ENCODE peak calls at places on chromosome 3, in six cellular contexts. R, B, T, K, D and F are unnamed samples.

GRCh38 chr3:88058593-88059379 is at the start of the genes CGGBP1 and ZNF654:
- DNase-seq in R (peak), B (peak), T (peak), K (peak), D (peak), F (peak)

GRCh38 chr3:120450914-120451669 is at the start of gene FSTL1:
- DNase-seq in R (no peak), B (no peak), T (no peak), K (peak), D (no peak), F (peak)

GRCh38 chr3:30641612-30642251 is 35.3 kb downstream of the TGFBR2 start:
- DNase-seq in R (no peak), B (no peak), T (no peak), K (no peak), D (no peak), F (no peak)

GRCh38 chr3:196638922-196639516 is 475 bp upstream of the NRROS start:
- DNase-seq in R (peak), B (no peak), T (no peak), K (no peak), D (no peak), F (no peak)

GRCh38 chr3:184176377-184177330 is 2.0 kb downstream of the AP2M1 start:
- DNase-seq in R (peak), B (peak), T (peak), K (peak), D (no peak), F (peak)

GRCh38 chr3:185153861-185154629 is 1.2 kb upstream of the C3orf70 start:
- DNase-seq in R (no peak), B (no peak), T (peak), K (peak), D (no peak), F (no peak)

GRCh38 chr3:188421151-188421821 is 267.3 kb downstream of the LPP start:
- DNase-seq in R (no peak), B (peak), T (no peak), K (no peak), D (no peak), F (peak)

GRCh38 chr3:64342940-64343691 is 117.8 kb upstream of the PRICKLE2 start:
- DNase-seq in R (no peak), B (peak), T (peak), K (peak), D (no peak), F (peak)

GRCh38 chr3:155549087-155549486 is 195.8 kb downstream of the PLCH1 start:
- DNase-seq in R (no peak), B (no peak), T (no peak), K (no peak), D (no peak), F (no peak)

GRCh38 chr3:128489860-128490649 is 2.9 kb downstream of the GATA2 start:
- DNase-seq in R (no peak), B (no peak), T (peak), K (no peak), D (no peak), F (no peak)

GRCh38 chr3:13178107-13178506 is 104.9 kb upstream of the IQSEC1 start:
- DNase-seq in R (no peak), B (no peak), T (no peak), K (no peak), D (no peak), F (no peak)

GRCh38 chr3:52123106-52123708 is 31.0 kb downstream of the POC1A start:
- DNase-seq in R (peak), B (peak), T (peak), K (peak), D (no peak), F (peak)

GRCh38 chr3:170714151-170714550 is 128.3 kb upstream of the SLC7A14 start:
- DNase-seq in R (no peak), B (no peak), T (no peak), K (no peak), D (no peak), F (peak)

GRCh38 chr3:187913617-187914033 is 168.4 kb upstream of the BCL6 start:
- DNase-seq in R (no peak), B (peak), T (no peak), K (no peak), D (no peak), F (peak)

GRCh38 chr3:46191730-46192129 is 16.4 kb downstream of the CCR1 start:
- DNase-seq in R (peak), B (no peak), T (no peak), K (no peak), D (no peak), F (no peak)

GRCh38 chr3:43907508-43907858 is 216.7 kb downstream of the ABHD5 start:
- DNase-seq in R (no peak), B (no peak), T (no peak), K (no peak), D (peak), F (no peak)

GRCh38 chr3:25542571-25543039 is 114.5 kb downstream of the RARB start:
- DNase-seq in R (no peak), B (no peak), T (no peak), K (no peak), D (no peak), F (no peak)

GRCh38 chr3:134201201-134202130 is 49.2 kb downstream of the RYK start:
- DNase-seq in R (no peak), B (no peak), T (no peak), K (no peak), D (no peak), F (peak)

GRCh38 chr3:126034481-126035361 is 49.2 kb downstream of the SLC41A3 start:
- DNase-seq in R (no peak), B (no peak), T (no peak), K (peak), D (no peak), F (peak)
- TF ChIP-seq SMC3 in R (no peak), B (no peak), T (no peak), K (no peak), D (no peak), F (no peak)

GRCh38 chr3:68878322-68878721 is 54.0 kb downstream of the TAFA4 start:
- DNase-seq in R (peak), B (peak), T (peak), K (peak), D (no peak), F (peak)
- TF ChIP-seq CTCF in R (peak), B (peak), T (peak), K (peak), D (peak), F (peak)

GRCh38 chr3:113409676-113410075 is 31.6 kb downstream of the CFAP44 start:
- DNase-seq in R (no peak), B (no peak), T (no peak), K (no peak), D (no peak), F (no peak)

GRCh38 chr3:113404637-113405036 is 36.7 kb downstream of the CFAP44 start:
- DNase-seq in R (no peak), B (no peak), T (no peak), K (no peak), D (no peak), F (no peak)

GRCh38 chr3:113405180-113405579 is 36.1 kb downstream of the CFAP44 start:
- DNase-seq in R (no peak), B (no peak), T (no peak), K (no peak), D (peak), F (peak)
- TF ChIP-seq SMC3 in R (no peak), B (no peak), T (no peak), K (no peak), D (no peak), F (no peak)

GRCh38 chr3:157130881-157131251 is 29.1 kb downstream of the CCNL1 start:
- DNase-seq in R (peak), B (no peak), T (no peak), K (no peak), D (no peak), F (no peak)
- TF ChIP-seq CTCF in R (no peak), B (no peak), T (no peak), K (no peak), D (no peak), F (no peak)

DNA sequence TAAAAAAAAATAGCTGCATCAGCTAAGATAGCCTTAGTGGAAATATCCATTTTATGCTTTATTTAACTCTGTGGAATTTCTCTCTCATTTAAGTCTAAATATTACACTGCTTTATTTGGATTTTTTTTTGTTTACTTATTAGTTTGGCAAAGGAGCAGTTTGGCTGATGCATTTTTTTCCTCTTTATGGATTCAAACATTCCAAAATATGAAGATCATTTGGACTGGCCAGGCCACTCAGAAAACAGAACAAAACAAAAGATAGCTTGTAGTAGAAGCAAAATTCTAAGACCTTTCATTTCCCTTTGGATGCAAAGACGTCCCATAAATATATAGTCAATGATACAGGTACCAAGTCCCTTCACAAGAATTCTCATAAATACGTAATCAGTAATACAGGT is 707.3 kb upstream of the UBE2E2 start:
- DNase-seq in R (no peak), B (no peak), T (no peak), K (no peak), D (no peak), F (no peak)
- TF ChIP-seq SMC3 in R (no peak), B (no peak), T (no peak), K (no peak), D (no peak), F (no peak)